ENCODE peak calls at places on chromosome 5, in ten cellular contexts. L is left lung, S is NCI-H82, B is NCI-H187, U is amygdala, A is HS-5, Y is body of pancreas, M is iris pigment epithelial cell, R is GM10248, X is AML-193. K is an unnamed sample.

GRCh38 chr5:139638090-139638735 is 9.9 kb upstream of the CXXC5 start:
- DNase-seq in L (peak), S (peak), B (peak), U (peak), A (no peak), Y (peak), M (peak), R (peak), X (no peak), K (no peak)

GRCh38 chr5:66710557-66710956 is 114.4 kb downstream of the MAST4 start:
- DNase-seq in L (no peak), S (no peak), B (no peak), U (no peak), A (no peak), Y (peak), M (peak), R (no peak), X (no peak), K (no peak)

GRCh38 chr5:150119421-150120061 is 33.2 kb upstream of the CSF1R start:
- DNase-seq in L (no peak), S (no peak), B (no peak), U (no peak), A (no peak), Y (peak), M (no peak), R (no peak), X (peak), K (no peak)

GRCh38 chr5:945691-946541 is 53.2 kb downstream of the TRIP13 start:
- DNase-seq in L (no peak), S (no peak), B (no peak), U (no peak), A (no peak), Y (no peak), M (no peak), R (no peak), X (no peak), K (no peak)

GRCh38 chr5:178279723-178280438 is 47.3 kb upstream of the PHYKPL start:
- DNase-seq in L (peak), S (peak), B (peak), U (peak), A (peak), Y (peak), M (peak), R (peak), X (peak), K (no peak)

GRCh38 chr5:159341914-159342313 is 11.6 kb upstream of the IL12B start:
- DNase-seq in L (no peak), S (no peak), B (no peak), U (no peak), A (peak), Y (peak), M (peak), R (no peak), X (peak), K (no peak)

GRCh38 chr5:98902733-98903132 is 26.1 kb downstream of the CHD1 start:
- DNase-seq in L (no peak), S (no peak), B (no peak), U (no peak), A (no peak), Y (no peak), M (peak), R (no peak), X (no peak), K (no peak)

GRCh38 chr5:140611020-140611521 is 21.9 kb downstream of the CD14 start:
- DNase-seq in L (no peak), S (no peak), B (no peak), U (no peak), A (no peak), Y (no peak), M (no peak), R (no peak), X (no peak), K (no peak)

GRCh38 chr5:93117753-93118531 is 463.1 kb downstream of the NR2F1-AS1 start:
- DNase-seq in L (no peak), S (no peak), B (no peak), U (no peak), A (no peak), Y (no peak), M (peak), R (no peak), X (no peak), K (no peak)

GRCh38 chr5:26894719-26895263 is 143.6 kb downstream of the CDH9 start:
- DNase-seq in L (no peak), S (no peak), B (no peak), U (no peak), A (peak), Y (no peak), M (peak), R (no peak), X (no peak), K (no peak)

GRCh38 chr5:32329395-32329834 is 16.7 kb upstream of the MTMR12 start:
- DNase-seq in L (no peak), S (peak), B (no peak), U (no peak), A (no peak), Y (peak), M (peak), R (peak), X (peak), K (no peak)

GRCh38 chr5:109418752-109419352 is 9.1 kb upstream of the PJA2 start:
- DNase-seq in L (no peak), S (no peak), B (no peak), U (no peak), A (no peak), Y (no peak), M (no peak), R (no peak), X (no peak), K (no peak)

GRCh38 chr5:180644825-180645608 is 4.4 kb downstream of the FLT4 start:
- DNase-seq in L (peak), S (no peak), B (no peak), U (no peak), A (no peak), Y (no peak), M (no peak), R (no peak), X (no peak), K (no peak)

GRCh38 chr5:143469125-143469524 is 65.6 kb upstream of the NR3C1 start:
- DNase-seq in L (no peak), S (no peak), B (no peak), U (no peak), A (no peak), Y (no peak), M (no peak), R (no peak), X (no peak), K (no peak)

GRCh38 chr5:66513130-66513529 is 83.1 kb upstream of the MAST4 start:
- DNase-seq in L (no peak), S (no peak), B (no peak), U (no peak), A (no peak), Y (no peak), M (no peak), R (no peak), X (no peak), K (no peak)

GRCh38 chr5:103356344-103357091 is 98.0 kb downstream of the MACIR start:
- DNase-seq in L (no peak), S (no peak), B (no peak), U (no peak), A (no peak), Y (no peak), M (no peak), R (no peak), X (no peak), K (no peak)

GRCh38 chr5:135009736-135010501 is 24.1 kb downstream of the PITX1 start:
- DNase-seq in L (peak), S (no peak), B (no peak), U (no peak), A (no peak), Y (no peak), M (no peak), R (no peak), X (no peak), K (no peak)

GRCh38 chr5:96957125-96958041 is 21.5 kb downstream of the LNPEP start:
- DNase-seq in L (no peak), S (peak), B (no peak), U (no peak), A (no peak), Y (no peak), M (no peak), R (no peak), X (no peak), K (no peak)

GRCh38 chr5:99116526-99116925 is 187.7 kb upstream of the CHD1 start:
- DNase-seq in L (no peak), S (no peak), B (no peak), U (no peak), A (no peak), Y (no peak), M (no peak), R (no peak), X (no peak), K (no peak)

GRCh38 chr5:34587355-34588241 is 68.5 kb upstream of the RAI14 start:
- DNase-seq in L (no peak), S (no peak), B (no peak), U (no peak), A (peak), Y (no peak), M (peak), R (no peak), X (no peak), K (no peak)

GRCh38 chr5:175880797-175881312 is 9.5 kb downstream of the CPLX2 start:
- DNase-seq in L (no peak), S (no peak), B (no peak), U (no peak), A (no peak), Y (no peak), M (no peak), R (no peak), X (no peak), K (no peak)

GRCh38 chr5:134905246-134905996 is 490 bp downstream of the PCBD2 start:
- DNase-seq in L (no peak), S (peak), B (peak), U (no peak), A (peak), Y (peak), M (peak), R (peak), X (peak), K (peak)

GRCh38 chr5:154873791-154874331 is 15.4 kb downstream of the CNOT8 start:
- DNase-seq in L (no peak), S (no peak), B (no peak), U (no peak), A (no peak), Y (no peak), M (no peak), R (no peak), X (no peak), K (no peak)

GRCh38 chr5:67234671-67235176 is 38.1 kb upstream of the CD180 start:
- DNase-seq in L (peak), S (no peak), B (no peak), U (no peak), A (peak), Y (peak), M (peak), R (no peak), X (peak), K (no peak)

GRCh38 chr5:38598296-38598993 is 42.0 kb upstream of the LIFR start:
- DNase-seq in L (no peak), S (peak), B (no peak), U (no peak), A (no peak), Y (no peak), M (no peak), R (no peak), X (no peak), K (no peak)